ENCODE peak calls at places on chromosomes 1 and 21, in seven cellular contexts. U is testis, E is cardiac muscle cell, O is dorsolateral prefrontal cortex, Z is sigmoid colon, P is IMR-90, X is uterus. V is an unnamed sample.

GRCh38 chr1:178651742-178652141 is 73.3 kb upstream of the RALGPS2 start:
- DNase-seq in U (no peak), Z (no peak), X (no peak), P (peak), E (peak), O (no peak), V (peak)

GRCh38 chr1:23810818-23811420 is 10.4 kb upstream of the GALE start:
- DNase-seq in U (no peak), E (peak), Z (no peak), X (no peak), P (peak), O (no peak), V (peak)

GRCh38 chr1:197663178-197663953 is 111.9 kb downstream of the DENND1B start:
- DNase-seq in E (no peak), Z (no peak), U (no peak), P (no peak), O (no peak), X (no peak), V (no peak)

GRCh38 chr21:17045214-17045835 is 467.5 kb upstream of the CXADR start:
- DNase-seq in E (peak), P (peak), U (no peak), X (no peak), Z (no peak), O (no peak), V (peak)

GRCh38 chr1:39574646-39575045 is 1.9 kb downstream of the PABPC4 start:
- DNase-seq in O (no peak), U (peak), Z (no peak), X (no peak), P (peak), E (peak), V (peak)

GRCh38 chr1:44926311-44926781 is 60.0 kb downstream of the EIF2B3 start:
- DNase-seq in X (no peak), U (no peak), E (no peak), Z (no peak), O (no peak), P (peak), V (peak)

GRCh38 chr1:230713138-230713537 is 784 bp downstream of the AGT start:
- DNase-seq in E (no peak), P (no peak), X (no peak), O (no peak), U (no peak), Z (no peak), V (no peak)

GRCh38 chr1:61391730-61392129 is 309.4 kb downstream of the NFIA start:
- DNase-seq in Z (no peak), E (no peak), X (no peak), P (no peak), O (no peak), U (no peak), V (no peak)

GRCh38 chr1:199083680-199084079 is 444.8 kb downstream of the PTPRC start:
- DNase-seq in X (no peak), Z (no peak), E (peak), O (no peak), U (no peak), P (peak), V (peak)

GRCh38 chr1:51535006-51535592 is 16.0 kb upstream of the EPS15 start:
- DNase-seq in U (peak), P (peak), O (peak), X (peak), E (peak), Z (peak), V (peak)

GRCh38 chr21:36076878-36077658 is 7.2 kb downstream of the CBR1 start:
- DNase-seq in U (no peak), X (no peak), Z (no peak), O (no peak), P (no peak), E (no peak), V (no peak)

GRCh38 chr21:46564391-46564790 is 40.5 kb downstream of the S100B start:
- DNase-seq in Z (no peak), U (no peak), P (no peak), O (no peak), X (no peak), E (no peak), V (peak)

GRCh38 chr1:8482844-8483436 is 165.0 kb downstream of the SLC45A1 start:
- DNase-seq in U (no peak), E (no peak), O (no peak), P (peak), X (no peak), Z (no peak), V (peak)

GRCh38 chr1:202713110-202713509 is 2.9 kb upstream of the SYT2 start:
- DNase-seq in E (peak), X (no peak), O (no peak), U (no peak), Z (no peak), P (no peak), V (peak)

GRCh38 chr1:145997156-145998023 is 1.0 kb upstream of the TXNIP start:
- DNase-seq in Z (peak), U (peak), X (peak), P (no peak), O (no peak), E (no peak), V (peak)

GRCh38 chr1:184838374-184838995 is 83.8 kb upstream of the EDEM3 start:
- DNase-seq in P (peak), U (peak), E (peak), X (peak), Z (peak), O (peak), V (peak)

GRCh38 chr1:201631037-201631436 is 92.1 kb downstream of the NAV1 start:
- DNase-seq in P (no peak), U (no peak), Z (no peak), O (no peak), X (no peak), E (no peak), V (no peak)

GRCh38 chr1:47616906-47617305 is 179.1 kb downstream of the FOXD2 start:
- DNase-seq in P (no peak), E (no peak), X (no peak), U (no peak), O (no peak), Z (no peak), V (no peak)

GRCh38 chr1:221793439-221794078 is 51.7 kb upstream of the DUSP10 start:
- DNase-seq in U (no peak), Z (no peak), E (no peak), X (no peak), P (no peak), O (no peak), V (no peak)

GRCh38 chr1:210446479-210446878 is 117.8 kb downstream of the HHAT start:
- DNase-seq in X (no peak), Z (no peak), P (peak), E (no peak), U (no peak), O (no peak), V (no peak)

GRCh38 chr1:228014235-228014930 is 7.6 kb downstream of the WNT3A start:
- DNase-seq in O (no peak), X (peak), Z (peak), U (peak), E (peak), P (peak), V (peak)

GRCh38 chr1:56577859-56578663 is 1.3 kb downstream of the PLPP3 start:
- DNase-seq in P (peak), U (peak), E (peak), X (peak), Z (peak), O (peak), V (peak)

GRCh38 chr1:174743654-174744561 is 255.8 kb upstream of the CACYBP start:
- DNase-seq in E (peak), X (no peak), O (no peak), Z (no peak), P (peak), U (no peak), V (peak)

GRCh38 chr1:63833346-63834065 is 59.7 kb downstream of the ROR1 start:
- DNase-seq in X (no peak), O (no peak), E (no peak), P (no peak), U (no peak), Z (no peak), V (no peak)

GRCh38 chr1:197799271-197799670 is 24.0 kb upstream of the DENND1B start:
- DNase-seq in P (peak), E (peak), X (no peak), Z (no peak), O (no peak), U (no peak), V (peak)

GRCh38 chr1:26021647-26022403 is at the start of gene EXTL1:
- DNase-seq in E (peak), U (peak), Z (no peak), P (peak), O (peak), X (peak), V (peak)

GRCh38 chr1:245025525-245025924 is 129.3 kb upstream of the KIF26B start:
- DNase-seq in O (no peak), Z (no peak), U (no peak), E (no peak), P (no peak), X (no peak), V (no peak)

GRCh38 chr1:55048453-55049270 is 9.3 kb downstream of the PCSK9 start:
- DNase-seq in Z (no peak), O (no peak), E (no peak), U (no peak), P (no peak), X (no peak), V (no peak)

GRCh38 chr1:214427871-214428277 is 123.5 kb downstream of the PTPN14 start:
- DNase-seq in P (peak), U (no peak), E (peak), X (no peak), Z (no peak), O (no peak), V (peak)

DNA sequence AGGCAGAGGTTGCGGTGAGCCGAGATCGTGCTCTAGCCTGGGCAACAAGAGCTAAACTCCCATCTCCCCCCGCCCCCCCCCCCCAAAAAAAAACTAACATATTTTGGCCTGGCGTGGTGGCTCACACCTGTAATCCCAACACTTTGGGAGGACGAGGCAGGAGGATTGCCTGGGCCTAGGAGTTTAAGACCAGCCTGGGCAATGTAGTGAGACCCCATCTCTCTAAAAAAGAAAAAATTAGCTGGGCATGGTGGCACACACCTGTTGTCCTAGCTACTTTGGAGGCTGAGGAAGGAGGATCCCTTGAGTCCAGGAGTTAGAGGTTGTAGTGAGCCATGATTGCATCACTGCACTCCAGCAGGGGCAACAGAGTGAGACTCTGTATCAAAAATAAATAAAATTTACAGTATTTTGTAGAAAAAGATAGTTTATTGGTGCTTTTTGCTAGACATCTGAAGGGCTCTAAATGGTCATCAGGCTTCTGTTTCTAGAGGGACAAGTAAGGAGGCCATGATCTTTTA is 9.0 kb downstream of the YTHDF2 start:
- DNase-seq in X (no peak), P (no peak), U (no peak), O (no peak), Z (no peak), E (no peak), V (no peak)
- H3K4me3 ChIP-seq in X (no peak), P (no peak), U (no peak), O (peak), Z (no peak), E (no peak), V (no peak)

GRCh38 chr1:161081151-161081405 is 8.3 kb downstream of the NECTIN4 start:
- DNase-seq in U (no peak), E (no peak), Z (no peak), O (no peak), P (no peak), X (no peak), V (no peak)

GRCh38 chr1:161080391-161081150 is 8.8 kb downstream of the NECTIN4 start:
- DNase-seq in X (no peak), E (peak), P (no peak), Z (no peak), O (no peak), U (no peak), V (no peak)

GRCh38 chr1:161081519-161081918 is 7.8 kb downstream of the NECTIN4 start:
- DNase-seq in X (no peak), O (no peak), U (no peak), P (no peak), E (no peak), Z (no peak), V (no peak)

GRCh38 chr1:161077426-161077825 is 7.7 kb upstream of the ARHGAP30 start:
- DNase-seq in U (no peak), O (no peak), X (no peak), Z (no peak), E (no peak), P (no peak), V (no peak)

GRCh38 chr1:161079436-161080110 is 9.8 kb downstream of the NECTIN4 start:
- DNase-seq in E (peak), Z (no peak), X (no peak), P (no peak), O (no peak), U (peak), V (no peak)
- TF ChIP-seq CTCF in E (peak), Z (no peak), X (no peak), P (no peak), O (no peak), U (no peak), V (no peak)

GRCh38 chr21:23245231-23245630 is 2247.0 kb downstream of the NCAM2 start:
- DNase-seq in O (no peak), E (no peak), P (no peak), Z (no peak), U (no peak), X (no peak), V (no peak)

GRCh38 chr21:23247334-23247733 is 2249.1 kb downstream of the NCAM2 start:
- DNase-seq in X (no peak), Z (no peak), P (no peak), E (peak), U (no peak), O (no peak), V (no peak)

GRCh38 chr21:23249760-23250159 is 2251.6 kb downstream of the NCAM2 start:
- DNase-seq in O (no peak), Z (no peak), P (no peak), X (no peak), U (no peak), E (no peak), V (no peak)
- H3K4me3 ChIP-seq in O (no peak), Z (no peak), P (no peak), X (no peak), U (no peak), E (no peak), V (no peak)

GRCh38 chr1:68974447-68974846 is 477.6 kb upstream of the DEPDC1 start:
- DNase-seq in X (no peak), O (no peak), P (no peak), E (no peak), Z (no peak), U (no peak), V (no peak)
- TF ChIP-seq CTCF in X (no peak), O (no peak), P (no peak), E (no peak), Z (no peak), U (no peak), V (no peak)

V was measured in cardiac fibroblast.